ENCODE peak calls at places on chromosome 2, in five cellular contexts. O is astrocyte of the spinal cord, X is glutamatergic neuron, D is epithelial cell of prostate, I is neural crest cell. E is an unnamed sample.

GRCh38 chr2:173922760-173923159 is 42.4 kb downstream of the SP3 start:
- DNase-seq in O (no peak), X (no peak), D (no peak), I (no peak), E (no peak)

GRCh38 chr2:241009601-241010530 is 11.4 kb downstream of the SNED1 start:
- DNase-seq in O (peak), X (peak), D (no peak), I (no peak), E (peak)

GRCh38 chr2:172452845-172453244 is 25.5 kb downstream of the ITGA6 start:
- DNase-seq in O (no peak), X (no peak), D (no peak), I (no peak), E (no peak)

GRCh38 chr2:230919681-230920080 is 5.4 kb downstream of the GPR55 start:
- DNase-seq in O (no peak), X (no peak), D (no peak), I (no peak), E (no peak)

GRCh38 chr2:223591596-223591995 is 10.6 kb downstream of the SCG2 start:
- DNase-seq in O (peak), X (no peak), D (no peak), I (no peak), E (no peak)

GRCh38 chr2:68319397-68320117 is at the start of gene CNRIP1:
- DNase-seq in O (peak), X (peak), D (no peak), I (peak), E (peak)

GRCh38 chr2:98280376-98281102 is 65.7 kb upstream of the CNGA3 start:
- DNase-seq in O (no peak), X (no peak), D (peak), I (no peak), E (no peak)

GRCh38 chr2:201730651-201731280 is 32.3 kb upstream of the MPP4 start:
- DNase-seq in O (no peak), X (no peak), D (no peak), I (no peak), E (no peak)

GRCh38 chr2:188966079-188966571 is 8.0 kb upstream of the COL3A1 start:
- DNase-seq in O (no peak), X (no peak), D (no peak), I (no peak), E (no peak)

GRCh38 chr2:46816151-46816845 is 99.3 kb downstream of the MCFD2 start:
- DNase-seq in O (no peak), X (no peak), D (no peak), I (no peak), E (no peak)

GRCh38 chr2:45043171-45043570 is 33.9 kb upstream of the SIX2 start:
- DNase-seq in O (no peak), X (no peak), D (no peak), I (no peak), E (no peak)

GRCh38 chr2:231687133-231687852 is 21.0 kb upstream of the PTMA start:
- DNase-seq in O (peak), X (peak), D (no peak), I (peak), E (peak)

GRCh38 chr2:45409677-45410076 is 201.4 kb downstream of the SRBD1 start:
- DNase-seq in O (no peak), X (no peak), D (no peak), I (no peak), E (no peak)

GRCh38 chr2:42962521-42962953 is 170.2 kb upstream of the HAAO start:
- DNase-seq in O (no peak), X (no peak), D (no peak), I (no peak), E (no peak)

GRCh38 chr2:66030553-66030952 is 404.4 kb upstream of the MEIS1 start:
- DNase-seq in O (no peak), X (no peak), D (no peak), I (no peak), E (no peak)

GRCh38 chr2:172195836-172196376 is 93.2 kb upstream of the DLX2 start:
- DNase-seq in O (no peak), X (no peak), D (peak), I (no peak), E (no peak)

GRCh38 chr2:219983836-219984235 is 356.4 kb downstream of the SLC4A3 start:
- DNase-seq in O (no peak), X (no peak), D (no peak), I (no peak), E (no peak)

GRCh38 chr2:121088251-121089004 is 196.6 kb downstream of the TFCP2L1 start:
- DNase-seq in O (no peak), X (peak), D (no peak), I (no peak), E (peak)

E was measured in psoas muscle.